ENCODE peak calls at places on chromosomes 5 and 9, in seven cellular contexts. X, T, R, B, N, S and E are unnamed samples.

GRCh38 chr9:15485836-15486678 is 24.7 kb downstream of the PSIP1 start:
- DNase-seq in X (peak; percentile 58), T (no peak), R (no peak), B (peak; percentile 29), N (no peak), S (peak; percentile 27), E (no peak)

GRCh38 chr9:131960805-131961495 is 118.7 kb downstream of the MED27 start:
- DNase-seq in X (no peak), T (no peak), R (no peak), B (no peak), N (no peak), S (no peak), E (no peak)

GRCh38 chr9:34125681-34126206 is 754 bp downstream of the DCAF12 start:
- DNase-seq in X (peak; percentile 82), T (peak; percentile 34), R (no peak), B (peak; percentile 39), N (peak; percentile 3), S (no peak), E (no peak)

GRCh38 chr5:107533946-107534876 is 136.5 kb downstream of the EFNA5 start:
- DNase-seq in X (no peak), T (no peak), R (no peak), B (no peak), N (no peak), S (no peak), E (no peak)

GRCh38 chr5:143314664-143315063 is 88.8 kb downstream of the NR3C1 start:
- DNase-seq in X (peak; percentile 92), T (peak; percentile 50), R (no peak), B (no peak), N (no peak), S (no peak), E (no peak)

GRCh38 chr9:133632806-133633680 is 3.1 kb upstream of the DBH start:
- DNase-seq in X (no peak), T (no peak), R (no peak), B (no peak), N (no peak), S (no peak), E (no peak)

GRCh38 chr5:177552839-177553455 is 1.4 kb downstream of the FAM193B start:
- DNase-seq in X (peak; percentile 74), T (peak; percentile 25), R (no peak), B (no peak), N (no peak), S (no peak), E (no peak)

GRCh38 chr9:135480942-135481315 is 1.3 kb downstream of the PPP1R26 start:
- DNase-seq in X (no peak), T (no peak), R (no peak), B (no peak), N (no peak), S (no peak), E (no peak)

GRCh38 chr5:140346348-140347221 is at the start of gene HBEGF:
- DNase-seq in X (peak; percentile 85), T (peak; percentile 89), R (peak; percentile 94), B (peak; percentile 92), N (peak; percentile 92), S (peak; percentile 38), E (peak; percentile 41)

GRCh38 chr9:22257026-22257425 is 189.6 kb upstream of the DMRTA1 start:
- DNase-seq in X (no peak), T (no peak), R (no peak), B (no peak), N (no peak), S (no peak), E (no peak)

GRCh38 chr5:154646841-154647759 is 108.1 kb upstream of the LARP1 start:
- DNase-seq in X (peak; percentile 37), T (no peak), R (peak; percentile 78), B (peak; percentile 93), N (peak; percentile 44), S (no peak), E (no peak)

GRCh38 chr5:122121782-122122465 is 7.4 kb upstream of the ZNF474 start:
- DNase-seq in X (peak; percentile 71), T (no peak), R (no peak), B (no peak), N (no peak), S (no peak), E (no peak)

GRCh38 chr9:27394154-27394825 is 97.3 kb upstream of the EQTN start:
- DNase-seq in X (no peak), T (no peak), R (no peak), B (no peak), N (no peak), S (no peak), E (no peak)

GRCh38 chr9:127539259-127539981 is 72.7 kb upstream of the STXBP1 start:
- DNase-seq in X (peak; percentile 70), T (peak; percentile 52), R (peak; percentile 79), B (no peak), N (no peak), S (no peak), E (no peak)

GRCh38 chr5:114447084-114447773 is 85.4 kb downstream of the KCNN2 start:
- DNase-seq in X (peak; percentile 15), T (no peak), R (no peak), B (no peak), N (no peak), S (no peak), E (no peak)

GRCh38 chr5:19125956-19126713 is 861.9 kb downstream of the CDH18 start:
- DNase-seq in X (no peak), T (no peak), R (no peak), B (no peak), N (no peak), S (no peak), E (no peak)

GRCh38 chr5:177302354-177303110 is 987 bp downstream of the RAB24 start:
- DNase-seq in X (peak; percentile 53), T (no peak), R (peak; percentile 76), B (no peak), N (no peak), S (no peak), E (no peak)

GRCh38 chr9:91214086-91214485 is 147.6 kb downstream of the AUH start:
- DNase-seq in X (peak; percentile 48), T (no peak), R (no peak), B (no peak), N (no peak), S (no peak), E (no peak)

GRCh38 chr9:114448706-114449105 is 56.6 kb downstream of the WHRN start:
- DNase-seq in X (peak; percentile 68), T (peak; percentile 34), R (no peak), B (no peak), N (peak; percentile 8), S (no peak), E (no peak)

GRCh38 chr9:114359801-114360200 is 28.0 kb downstream of the AKNA start:
- DNase-seq in X (no peak), T (no peak), R (peak; percentile 63), B (no peak), N (no peak), S (no peak), E (no peak)

GRCh38 chr9:97176206-97176605 is 131.3 kb upstream of the CCDC180 start:
- DNase-seq in X (no peak), T (no peak), R (no peak), B (peak; percentile 33), N (no peak), S (no peak), E (no peak)

GRCh38 chr5:113807384-113808053 is 294.0 kb downstream of the YTHDC2 start:
- DNase-seq in X (peak; percentile 56), T (no peak), R (no peak), B (peak; percentile 46), N (no peak), S (no peak), E (no peak)

GRCh38 chr5:77972545-77973252 is 196.6 kb upstream of the TBCA start:
- DNase-seq in X (peak; percentile 18), T (peak; percentile 9), R (no peak), B (peak; percentile 21), N (no peak), S (no peak), E (no peak)

GRCh38 chr5:111563041-111563822 is 50.9 kb upstream of the STARD4 start:
- DNase-seq in X (peak; percentile 46), T (no peak), R (no peak), B (peak; percentile 57), N (no peak), S (no peak), E (no peak)

GRCh38 chr9:137095664-137096517 is 9.1 kb downstream of the MAN1B1 start:
- DNase-seq in X (no peak), T (no peak), R (peak; percentile 53), B (no peak), N (no peak), S (peak; percentile 92), E (peak; percentile 77)

GRCh38 chr9:116572095-116572748 is 114.9 kb upstream of the TRIM32 start:
- DNase-seq in X (peak; percentile 88), T (peak; percentile 76), R (peak; percentile 93), B (peak; percentile 93), N (peak; percentile 75), S (no peak), E (no peak)

GRCh38 chr9:40884072-40884901 is 244.2 kb downstream of the FOXD4L6 start:
- DNase-seq in X (no peak), T (no peak), R (peak; percentile 70), B (no peak), N (no peak), S (no peak), E (no peak)
- H3K9me3 ChIP-seq in X (peaks cover 4% of the 10 kb centered on the region), T (peaks cover 6% of the 10 kb centered on the region), R (peaks cover 4% of the 10 kb centered on the region), B (peaks cover 33% of the 10 kb centered on the region), N (no peaks in the 10 kb centered on the region), S (peaks cover 25% of the 10 kb centered on the region), E (peaks cover 27% of the 10 kb centered on the region)

GRCh38 chr5:118006229-118006628 is 982.1 kb downstream of the DTWD2 start:
- DNase-seq in X (no peak), T (no peak), R (no peak), B (no peak), N (no peak), S (no peak), E (no peak)
- H3K9me3 ChIP-seq in X (no peaks in the 10 kb centered on the region), T (no peaks in the 10 kb centered on the region), R (no peaks in the 10 kb centered on the region), B (no peaks in the 10 kb centered on the region), N (no peaks in the 10 kb centered on the region), S (no peaks in the 10 kb centered on the region), E (no peaks in the 10 kb centered on the region)

GRCh38 chr9:120392711-120393110 is 187.3 kb downstream of the CDK5RAP2 start:
- DNase-seq in X (no peak), T (no peak), R (no peak), B (no peak), N (no peak), S (no peak), E (no peak)

GRCh38 chr9:120392245-120392644 is 187.7 kb downstream of the CDK5RAP2 start:
- DNase-seq in X (no peak), T (no peak), R (no peak), B (no peak), N (no peak), S (no peak), E (no peak)

GRCh38 chr9:120393386-120394057 is 186.4 kb downstream of the CDK5RAP2 start:
- DNase-seq in X (peak; percentile 80), T (no peak), R (no peak), B (no peak), N (no peak), S (no peak), E (no peak)

GRCh38 chr9:120395374-120395773 is 184.6 kb downstream of the CDK5RAP2 start:
- DNase-seq in X (no peak), T (no peak), R (no peak), B (no peak), N (no peak), S (no peak), E (no peak)

GRCh38 chr9:120394058-120394669 is 185.8 kb downstream of the CDK5RAP2 start:
- DNase-seq in X (peak; percentile 93), T (peak; percentile 57), R (no peak), B (no peak), N (no peak), S (peak; percentile 13), E (no peak)
- H3K9me3 ChIP-seq in X (no peaks in the 10 kb centered on the region), T (no peaks in the 10 kb centered on the region), R (no peaks in the 10 kb centered on the region), B (no peaks in the 10 kb centered on the region), N (no peaks in the 10 kb centered on the region), S (no peaks in the 10 kb centered on the region), E (no peaks in the 10 kb centered on the region)

GRCh38 chr5:13632676-13633075 is 311.8 kb downstream of the DNAH5 start:
- DNase-seq in X (peak; percentile 63), T (no peak), R (no peak), B (no peak), N (no peak), S (no peak), E (no peak)
- H3K9me3 ChIP-seq in X (no peaks in the 10 kb centered on the region), T (peaks cover 3% of the 10 kb centered on the region), R (no peaks in the 10 kb centered on the region), B (no peaks in the 10 kb centered on the region), N (no peaks in the 10 kb centered on the region), S (no peaks in the 10 kb centered on the region), E (no peaks in the 10 kb centered on the region)